ENCODE peak calls at places on chromosomes 3 and 15, in four cellular contexts. One of them, this sample, is unnamed.

GRCh38 chr15:72339777-72340177 is 19.8 kb upstream of the CELF6 start:
- DNase-seq in GM20000: no peak
- DNase-seq in AG04449: peak
- DNase-seq in stomach: no peak
- DNase-seq in this sample: peak

GRCh38 chr3:80734955-80735354 is 967.2 kb upstream of the ROBO1 start:
- DNase-seq in AG04449: no peak
- DNase-seq in GM20000: no peak
- DNase-seq in stomach: no peak
- DNase-seq in this sample: no peak

GRCh38 chr3:38576131-38577088 is 73.1 kb downstream of the SCN5A start:
- DNase-seq in GM20000: no peak
- DNase-seq in stomach: peak
- DNase-seq in AG04449: no peak
- DNase-seq in this sample: no peak

GRCh38 chr15:34038023-34038403 is 991 bp downstream of the AVEN start:
- DNase-seq in GM20000: no peak
- DNase-seq in AG04449: no peak
- DNase-seq in stomach: no peak
- DNase-seq in this sample: no peak

GRCh38 chr15:52803543-52804306 is 13.6 kb upstream of the ONECUT1 start:
- DNase-seq in AG04449: no peak
- DNase-seq in GM20000: no peak
- DNase-seq in stomach: no peak
- DNase-seq in this sample: no peak

GRCh38 chr3:22117751-22118346 is 366.8 kb upstream of the ZNF385D start:
- DNase-seq in AG04449: peak
- DNase-seq in stomach: no peak
- DNase-seq in GM20000: peak
- DNase-seq in this sample: peak

GRCh38 chr3:62622553-62623174 is 249.3 kb upstream of the FEZF2 start:
- DNase-seq in GM20000: peak
- DNase-seq in AG04449: no peak
- DNase-seq in stomach: no peak
- DNase-seq in this sample: peak

GRCh38 chr15:76346666-76347506 is 10.3 kb downstream of the ISL2 start:
- DNase-seq in GM20000: peak
- DNase-seq in AG04449: no peak
- DNase-seq in stomach: no peak
- DNase-seq in this sample: no peak

GRCh38 chr15:27486676-27487290 is 515.8 kb downstream of the GABRG3 start:
- DNase-seq in AG04449: no peak
- DNase-seq in GM20000: no peak
- DNase-seq in stomach: no peak
- DNase-seq in this sample: no peak

GRCh38 chr15:81301815-81302399 is 22.0 kb downstream of the STARD5 start:
- DNase-seq in stomach: peak
- DNase-seq in GM20000: peak
- DNase-seq in AG04449: no peak
- DNase-seq in this sample: no peak

GRCh38 chr15:91737419-91737818 is 116.1 kb upstream of the SLCO3A1 start:
- DNase-seq in GM20000: no peak
- DNase-seq in AG04449: no peak
- DNase-seq in stomach: no peak
- DNase-seq in this sample: no peak

GRCh38 chr15:66729339-66729951 is 27.4 kb downstream of the SMAD6 start:
- DNase-seq in stomach: no peak
- DNase-seq in GM20000: no peak
- DNase-seq in AG04449: no peak
- DNase-seq in this sample: no peak

GRCh38 chr3:15063238-15063637 is 1.9 kb downstream of the MRPS25 start:
- DNase-seq in GM20000: peak
- DNase-seq in stomach: no peak
- DNase-seq in AG04449: no peak
- DNase-seq in this sample: no peak

GRCh38 chr3:107512108-107512507 is 10.7 kb upstream of the BBX start:
- DNase-seq in stomach: no peak
- DNase-seq in AG04449: no peak
- DNase-seq in GM20000: no peak
- DNase-seq in this sample: no peak

GRCh38 chr3:61417352-61417751 is 144.0 kb upstream of the PTPRG start:
- DNase-seq in stomach: no peak
- DNase-seq in GM20000: no peak
- DNase-seq in AG04449: no peak
- DNase-seq in this sample: no peak

GRCh38 chr3:70149714-70150113 is 150.2 kb downstream of the SAMMSON start:
- DNase-seq in stomach: no peak
- DNase-seq in GM20000: no peak
- DNase-seq in AG04449: no peak
- DNase-seq in this sample: no peak

GRCh38 chr3:53142986-53143385 is 12.8 kb upstream of the RFT1 start:
- DNase-seq in GM20000: no peak
- DNase-seq in stomach: no peak
- DNase-seq in AG04449: no peak
- DNase-seq in this sample: no peak

GRCh38 chr3:184524981-184525336 is 36.6 kb upstream of the EPHB3 start:
- DNase-seq in stomach: no peak
- DNase-seq in GM20000: peak
- DNase-seq in AG04449: no peak
- DNase-seq in this sample: no peak

GRCh38 chr3:177569823-177570657 is 372.8 kb upstream of the TBL1XR1 start:
- DNase-seq in GM20000: no peak
- DNase-seq in stomach: no peak
- DNase-seq in AG04449: no peak
- DNase-seq in this sample: no peak

GRCh38 chr3:102038477-102039142 is 189.3 kb downstream of the NFKBIZ start:
- DNase-seq in stomach: no peak
- DNase-seq in AG04449: no peak
- DNase-seq in GM20000: peak
- DNase-seq in this sample: no peak

GRCh38 chr3:124297062-124297980 is 305.4 kb upstream of the ROPN1 start:
- DNase-seq in stomach: no peak
- DNase-seq in AG04449: no peak
- DNase-seq in GM20000: no peak
- DNase-seq in this sample: no peak

GRCh38 chr3:149620291-149621020 is 37.4 kb downstream of the WWTR1 start:
- DNase-seq in stomach: no peak
- DNase-seq in GM20000: no peak
- DNase-seq in AG04449: peak
- DNase-seq in this sample: peak

This sample was measured in AG04450.